ENCODE peak calls at places on chromosomes 5 and 9, in six cellular contexts. Y, M, E, B, V and S are unnamed samples.

GRCh38 chr5:88760512-88760911 is 122.5 kb downstream of the MEF2C start:
- DNase-seq in Y (no peak), M (no peak), E (no peak), B (no peak), V (no peak), S (no peak)

GRCh38 chr5:31768784-31769183 is 129.9 kb downstream of the PDZD2 start:
- DNase-seq in Y (no peak), M (no peak), E (no peak), B (no peak), V (no peak), S (no peak)

GRCh38 chr5:102975040-102975439 is 144.9 kb downstream of the GIN1 start:
- DNase-seq in Y (no peak), M (no peak), E (no peak), B (no peak), V (no peak), S (no peak)

GRCh38 chr5:81909677-81910076 is 62.1 kb upstream of the ATG10 start:
- DNase-seq in Y (no peak), M (no peak), E (no peak), B (no peak), V (no peak), S (no peak)

GRCh38 chr5:107670028-107670926 is 460 bp downstream of the EFNA5 start:
- DNase-seq in Y (no peak), M (peak), E (peak), B (peak), V (peak), S (no peak)

GRCh38 chr5:160438316-160439204 is 16.9 kb downstream of the PTTG1 start:
- DNase-seq in Y (peak), M (peak), E (peak), B (peak), V (no peak), S (no peak)

GRCh38 chr5:77846422-77847128 is 70.4 kb upstream of the TBCA start:
- DNase-seq in Y (no peak), M (no peak), E (no peak), B (no peak), V (no peak), S (no peak)

GRCh38 chr5:107401470-107402085 is 269.2 kb downstream of the EFNA5 start:
- DNase-seq in Y (no peak), M (no peak), E (no peak), B (no peak), V (no peak), S (no peak)

GRCh38 chr9:135036861-135037465 is 50.5 kb upstream of the OLFM1 start:
- DNase-seq in Y (no peak), M (no peak), E (no peak), B (no peak), V (peak), S (no peak)

GRCh38 chr9:8651830-8652229 is 852.3 kb upstream of the DMAC1 start:
- DNase-seq in Y (no peak), M (no peak), E (no peak), B (no peak), V (no peak), S (no peak)

GRCh38 chr9:137326436-137327060 is 24.5 kb upstream of the NRARP start:
- DNase-seq in Y (no peak), M (no peak), E (no peak), B (no peak), V (no peak), S (no peak)

GRCh38 chr9:13898957-13899356 is 415.0 kb downstream of the NFIB start:
- DNase-seq in Y (no peak), M (no peak), E (no peak), B (no peak), V (no peak), S (no peak)

GRCh38 chr5:10355071-10355889 is 1.8 kb downstream of the MARCHF6 start:
- DNase-seq in Y (no peak), M (no peak), E (peak), B (no peak), V (no peak), S (no peak)

GRCh38 chr9:5608298-5609254 is 20.3 kb upstream of the RIC1 start:
- DNase-seq in Y (no peak), M (no peak), E (no peak), B (no peak), V (no peak), S (no peak)

GRCh38 chr9:116549786-116550660 is 137.1 kb upstream of the TRIM32 start:
- DNase-seq in Y (no peak), M (no peak), E (peak), B (no peak), V (no peak), S (no peak)

GRCh38 chr5:2755371-2755715 is 3.9 kb upstream of the IRX2 start:
- DNase-seq in Y (no peak), M (no peak), E (peak), B (no peak), V (no peak), S (peak)

GRCh38 chr5:2755811-2756210 is 4.3 kb upstream of the IRX2 start:
- DNase-seq in Y (no peak), M (no peak), E (no peak), B (no peak), V (no peak), S (peak)

GRCh38 chr5:2756211-2756746 is 4.8 kb upstream of the IRX2 start:
- DNase-seq in Y (no peak), M (no peak), E (peak), B (peak), V (no peak), S (peak)

GRCh38 chr5:2753452-2754409 is 2.3 kb upstream of the IRX2 start:
- DNase-seq in Y (no peak), M (no peak), E (no peak), B (no peak), V (no peak), S (peak)

DNA sequence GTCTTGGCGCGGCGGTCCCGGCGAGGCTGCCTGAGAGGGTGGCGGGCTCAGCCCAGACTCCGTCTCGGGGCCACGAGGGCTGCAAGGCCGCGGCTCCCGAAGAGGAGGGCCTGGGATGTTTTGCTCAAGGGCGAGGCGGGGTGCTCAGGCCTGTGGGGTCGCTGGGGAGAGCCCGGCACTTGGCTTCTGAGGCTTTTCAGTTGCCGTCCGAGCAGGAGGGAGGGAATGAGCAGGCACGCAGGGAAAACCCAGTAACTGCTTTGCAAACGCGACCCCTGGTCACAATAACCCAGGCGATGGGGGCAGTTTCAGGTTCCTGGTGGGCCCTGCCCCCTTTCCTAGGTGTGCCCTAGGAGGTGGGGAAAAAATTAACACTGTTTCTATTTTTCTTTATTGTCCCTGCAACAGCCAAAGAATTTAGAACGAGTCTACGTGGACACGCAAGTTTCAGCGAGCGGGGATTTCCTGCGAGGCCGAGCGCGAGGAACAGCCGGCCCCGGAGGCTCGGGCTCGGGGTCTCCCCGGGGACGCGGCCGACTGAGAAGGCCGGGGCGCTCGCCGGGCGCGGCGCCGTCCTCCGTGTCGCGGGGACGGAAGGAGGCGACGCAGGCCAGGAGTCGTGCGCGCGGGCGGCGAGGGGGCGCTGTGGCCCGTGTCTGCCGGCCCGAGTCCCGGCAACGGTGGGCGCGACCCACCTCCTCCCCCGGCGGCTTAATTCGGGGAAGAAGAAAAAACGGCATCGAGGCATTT is 3.3 kb upstream of the IRX2 start:
- DNase-seq in Y (no peak), M (no peak), E (no peak), B (peak), V (no peak), S (peak)
- TF ChIP-seq CTCF in Y (no peak), M (no peak), E (peak), B (peak), V (no peak), S (no peak)

GRCh38 chr9:136147890-136148714 is 29.4 kb upstream of the TMEM250 start:
- DNase-seq in Y (no peak), M (no peak), E (no peak), B (no peak), V (no peak), S (no peak)
- TF ChIP-seq CTCF in Y (no peak), M (no peak), E (no peak), B (no peak), V (no peak), S (no peak)

GRCh38 chr5:16776611-16777251 is 159.4 kb downstream of the MYO10 start:
- DNase-seq in Y (no peak), M (no peak), E (no peak), B (no peak), V (no peak), S (peak)
- TF ChIP-seq CTCF in Y (no peak), M (no peak), E (peak), B (peak), V (peak), S (peak)

GRCh38 chr9:37037137-37037743 is 3.2 kb upstream of the PAX5 start:
- DNase-seq in Y (no peak), M (no peak), E (no peak), B (no peak), V (no peak), S (no peak)
- TF ChIP-seq CTCF in Y (no peak), M (no peak), E (no peak), B (no peak), V (no peak), S (no peak)

GRCh38 chr5:64516216-64516615 is 10.4 kb downstream of the RGS7BP start:
- DNase-seq in Y (no peak), M (no peak), E (no peak), B (no peak), V (no peak), S (no peak)

GRCh38 chr5:64514620-64515019 is 8.8 kb downstream of the RGS7BP start:
- DNase-seq in Y (no peak), M (no peak), E (no peak), B (no peak), V (no peak), S (no peak)

GRCh38 chr5:64513492-64513891 is 7.7 kb downstream of the RGS7BP start:
- DNase-seq in Y (no peak), M (no peak), E (no peak), B (no peak), V (no peak), S (no peak)

DNA sequence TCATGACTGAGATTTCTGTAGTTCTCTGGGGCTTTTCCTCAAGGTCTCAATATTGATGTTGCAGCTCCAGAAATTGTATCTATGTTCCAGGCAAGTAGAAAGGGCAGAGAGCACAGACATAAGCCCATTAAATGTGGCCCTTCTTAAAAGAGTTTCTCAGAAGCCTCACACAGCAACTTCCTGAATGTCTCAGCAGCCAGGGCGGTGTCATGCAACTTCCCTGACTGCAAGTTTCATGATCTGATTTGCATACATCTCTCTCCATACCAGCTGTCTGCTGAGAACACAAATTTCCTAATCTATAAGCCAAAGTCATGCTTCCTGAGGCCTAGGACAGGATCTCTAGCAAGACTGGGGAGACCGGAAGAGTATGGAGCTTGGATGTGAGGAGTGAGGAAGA is 13.0 kb downstream of the RGS7BP start:
- DNase-seq in Y (no peak), M (no peak), E (no peak), B (no peak), V (no peak), S (no peak)
- TF ChIP-seq CTCF in Y (no peak), M (no peak), E (no peak), B (no peak), V (no peak), S (no peak)